ENCODE peak calls at places on chromosome 7, in ten cellular contexts. One of them, this sample, is unnamed.

GRCh38 chr7:85595639-85596268 is 408.9 kb upstream of the SEMA3D start:
- DNase-seq in kidney glomerular epithelial cell: no peak
- DNase-seq in left colon: no peak
- DNase-seq in GM20000: no peak
- DNase-seq in activated T-helper 1 cell treated with anti-CD3 and anti-CD28 coated beads, Interleukin-2, amount 50 U/mL, for 16 hours: no peak
- DNase-seq in mucosa of descending colon: no peak
- DNase-seq in hepatocyte: no peak
- DNase-seq in NCI-H2029 treated with DMSO at 0.1 percent for 48 hours: no peak
- DNase-seq in A673: no peak
- DNase-seq in right cardiac atrium: no peak
- DNase-seq in this sample: peak

GRCh38 chr7:87359366-87359765 is 13.9 kb downstream of the CROT start:
- DNase-seq in kidney glomerular epithelial cell: peak
- DNase-seq in left colon: no peak
- DNase-seq in GM20000: no peak
- DNase-seq in activated T-helper 1 cell treated with anti-CD3 and anti-CD28 coated beads, Interleukin-2, amount 50 U/mL, for 16 hours: no peak
- DNase-seq in mucosa of descending colon: no peak
- DNase-seq in hepatocyte: no peak
- DNase-seq in NCI-H2029 treated with DMSO at 0.1 percent for 48 hours: no peak
- DNase-seq in A673: no peak
- DNase-seq in right cardiac atrium: no peak
- DNase-seq in this sample: no peak

GRCh38 chr7:87766827-87767226 is 109.3 kb downstream of the SLC25A40 start:
- DNase-seq in kidney glomerular epithelial cell: no peak
- DNase-seq in left colon: no peak
- DNase-seq in GM20000: no peak
- DNase-seq in activated T-helper 1 cell treated with anti-CD3 and anti-CD28 coated beads, Interleukin-2, amount 50 U/mL, for 16 hours: no peak
- DNase-seq in mucosa of descending colon: no peak
- DNase-seq in hepatocyte: no peak
- DNase-seq in NCI-H2029 treated with DMSO at 0.1 percent for 48 hours: no peak
- DNase-seq in A673: no peak
- DNase-seq in right cardiac atrium: no peak
- DNase-seq in this sample: no peak

GRCh38 chr7:44791278-44792219 is 4.9 kb upstream of the PPIA start:
- DNase-seq in kidney glomerular epithelial cell: peak
- DNase-seq in left colon: no peak
- DNase-seq in GM20000: no peak
- DNase-seq in activated T-helper 1 cell treated with anti-CD3 and anti-CD28 coated beads, Interleukin-2, amount 50 U/mL, for 16 hours: no peak
- DNase-seq in mucosa of descending colon: no peak
- DNase-seq in hepatocyte: no peak
- DNase-seq in NCI-H2029 treated with DMSO at 0.1 percent for 48 hours: no peak
- DNase-seq in A673: no peak
- DNase-seq in right cardiac atrium: no peak
- DNase-seq in this sample: no peak

GRCh38 chr7:42227931-42228591 is 8.9 kb downstream of the GLI3 start:
- DNase-seq in kidney glomerular epithelial cell: no peak
- DNase-seq in left colon: no peak
- DNase-seq in GM20000: no peak
- DNase-seq in activated T-helper 1 cell treated with anti-CD3 and anti-CD28 coated beads, Interleukin-2, amount 50 U/mL, for 16 hours: no peak
- DNase-seq in mucosa of descending colon: no peak
- DNase-seq in hepatocyte: peak
- DNase-seq in NCI-H2029 treated with DMSO at 0.1 percent for 48 hours: no peak
- DNase-seq in A673: no peak
- DNase-seq in right cardiac atrium: peak
- DNase-seq in this sample: no peak

GRCh38 chr7:42155836-42156540 is 81.0 kb downstream of the GLI3 start:
- DNase-seq in kidney glomerular epithelial cell: no peak
- DNase-seq in left colon: no peak
- DNase-seq in GM20000: no peak
- DNase-seq in activated T-helper 1 cell treated with anti-CD3 and anti-CD28 coated beads, Interleukin-2, amount 50 U/mL, for 16 hours: no peak
- DNase-seq in mucosa of descending colon: no peak
- DNase-seq in hepatocyte: no peak
- DNase-seq in NCI-H2029 treated with DMSO at 0.1 percent for 48 hours: no peak
- DNase-seq in A673: peak
- DNase-seq in right cardiac atrium: no peak
- DNase-seq in this sample: no peak

GRCh38 chr7:156064921-156065386 is 252.7 kb upstream of the SHH start:
- DNase-seq in kidney glomerular epithelial cell: peak
- DNase-seq in left colon: no peak
- DNase-seq in GM20000: no peak
- DNase-seq in activated T-helper 1 cell treated with anti-CD3 and anti-CD28 coated beads, Interleukin-2, amount 50 U/mL, for 16 hours: no peak
- DNase-seq in mucosa of descending colon: no peak
- DNase-seq in hepatocyte: peak
- DNase-seq in NCI-H2029 treated with DMSO at 0.1 percent for 48 hours: no peak
- DNase-seq in A673: no peak
- DNase-seq in right cardiac atrium: no peak
- DNase-seq in this sample: no peak

GRCh38 chr7:24283559-24283899 is 461 bp upstream of the NPY start:
- DNase-seq in kidney glomerular epithelial cell: no peak
- DNase-seq in left colon: no peak
- DNase-seq in GM20000: no peak
- DNase-seq in activated T-helper 1 cell treated with anti-CD3 and anti-CD28 coated beads, Interleukin-2, amount 50 U/mL, for 16 hours: no peak
- DNase-seq in mucosa of descending colon: no peak
- DNase-seq in hepatocyte: no peak
- DNase-seq in NCI-H2029 treated with DMSO at 0.1 percent for 48 hours: no peak
- DNase-seq in A673: no peak
- DNase-seq in right cardiac atrium: no peak
- DNase-seq in this sample: no peak

GRCh38 chr7:112439476-112439875 is 10.8 kb upstream of the IFRD1 start:
- DNase-seq in kidney glomerular epithelial cell: no peak
- DNase-seq in left colon: no peak
- DNase-seq in GM20000: no peak
- DNase-seq in activated T-helper 1 cell treated with anti-CD3 and anti-CD28 coated beads, Interleukin-2, amount 50 U/mL, for 16 hours: no peak
- DNase-seq in mucosa of descending colon: no peak
- DNase-seq in hepatocyte: no peak
- DNase-seq in NCI-H2029 treated with DMSO at 0.1 percent for 48 hours: no peak
- DNase-seq in A673: no peak
- DNase-seq in right cardiac atrium: no peak
- DNase-seq in this sample: peak

This sample was measured in NCI-H69.